ENCODE peak calls at places on chromosomes 3 and 15, in four cellular contexts. One of them, this sample, is unnamed.

GRCh38 chr3:106824856-106825255 is 552.4 kb upstream of the CCDC54 start:
- DNase-seq in PC-3: peak; percentile 77
- DNase-seq in vagina: no peak
- DNase-seq in Panc1: peak; percentile 13
- DNase-seq in this sample: peak; percentile 61

GRCh38 chr3:177135841-177136492 is 61.3 kb downstream of the TBL1XR1 start:
- DNase-seq in vagina: no peak
- DNase-seq in Panc1: no peak
- DNase-seq in PC-3: peak; percentile 24
- DNase-seq in this sample: no peak

GRCh38 chr3:138890555-138891187 is 55.9 kb upstream of the PIK3CB start:
- DNase-seq in vagina: no peak
- DNase-seq in Panc1: no peak
- DNase-seq in PC-3: no peak
- DNase-seq in this sample: no peak

GRCh38 chr3:52193059-52193458 is 4.9 kb upstream of the ALAS1 start:
- DNase-seq in Panc1: no peak
- DNase-seq in PC-3: peak; percentile 86
- DNase-seq in vagina: no peak
- DNase-seq in this sample: no peak

GRCh38 chr15:41506796-41507341 is 6.8 kb downstream of the LTK start:
- DNase-seq in Panc1: no peak
- DNase-seq in PC-3: peak; percentile 30
- DNase-seq in vagina: no peak
- DNase-seq in this sample: no peak

GRCh38 chr3:51942603-51943450 is 664 bp downstream of the PARP3 start:
- DNase-seq in PC-3: peak; percentile 70
- DNase-seq in Panc1: no peak
- DNase-seq in vagina: no peak
- DNase-seq in this sample: peak; percentile 90

GRCh38 chr3:131807822-131808221 is 227.0 kb downstream of the CPNE4 start:
- DNase-seq in Panc1: no peak
- DNase-seq in vagina: no peak
- DNase-seq in PC-3: no peak
- DNase-seq in this sample: no peak

GRCh38 chr3:32110233-32110760 is 3.9 kb downstream of the GPD1L start:
- DNase-seq in PC-3: peak; percentile 75
- DNase-seq in Panc1: no peak
- DNase-seq in vagina: no peak
- DNase-seq in this sample: no peak

GRCh38 chr3:108472011-108472591 is 38.3 kb downstream of the MYH15 start:
- DNase-seq in vagina: no peak
- DNase-seq in Panc1: peak; percentile 88
- DNase-seq in PC-3: peak; percentile 95
- DNase-seq in this sample: no peak

GRCh38 chr3:104359546-104359945 is 1007.2 kb upstream of the ALCAM start:
- DNase-seq in Panc1: no peak
- DNase-seq in PC-3: peak; percentile 59
- DNase-seq in vagina: no peak
- DNase-seq in this sample: no peak

GRCh38 chr3:21634112-21634511 is 116.9 kb downstream of the ZNF385D start:
- DNase-seq in Panc1: no peak
- DNase-seq in PC-3: no peak
- DNase-seq in vagina: no peak
- DNase-seq in this sample: no peak

GRCh38 chr15:44535509-44536297 is 1.2 kb upstream of the EIF3J start:
- DNase-seq in PC-3: peak; percentile 41
- DNase-seq in Panc1: no peak
- DNase-seq in vagina: no peak
- DNase-seq in this sample: peak; percentile 67

GRCh38 chr3:178519701-178520100 is 16.5 kb upstream of the KCNMB2 start:
- DNase-seq in vagina: no peak
- DNase-seq in Panc1: no peak
- DNase-seq in PC-3: no peak
- DNase-seq in this sample: no peak

GRCh38 chr3:149586871-149587270 is 71.0 kb downstream of the WWTR1 start:
- DNase-seq in PC-3: peak; percentile 97
- DNase-seq in Panc1: peak; percentile 88
- DNase-seq in vagina: no peak
- DNase-seq in this sample: no peak

GRCh38 chr15:38652998-38653397 is 88.4 kb upstream of the RASGRP1 start:
- DNase-seq in vagina: no peak
- DNase-seq in PC-3: no peak
- DNase-seq in Panc1: no peak
- DNase-seq in this sample: peak; percentile 66

GRCh38 chr15:65902373-65902772 is 33.1 kb downstream of the RAB11A start:
- DNase-seq in vagina: no peak
- DNase-seq in Panc1: no peak
- DNase-seq in PC-3: peak; percentile 89
- DNase-seq in this sample: peak; percentile 92

GRCh38 chr15:42693942-42694341 is 43.0 kb downstream of the CDAN1 start:
- DNase-seq in PC-3: no peak
- DNase-seq in Panc1: no peak
- DNase-seq in vagina: no peak
- DNase-seq in this sample: no peak

GRCh38 chr3:107710851-107711250 is 188.1 kb downstream of the BBX start:
- DNase-seq in PC-3: peak; percentile 27
- DNase-seq in vagina: no peak
- DNase-seq in Panc1: no peak
- DNase-seq in this sample: no peak

GRCh38 chr3:109188726-109189125 is 52.2 kb downstream of the C3orf85 start:
- DNase-seq in vagina: no peak
- DNase-seq in Panc1: no peak
- DNase-seq in PC-3: no peak
- DNase-seq in this sample: no peak

GRCh38 chr3:45153658-45154437 is 7.7 kb upstream of the CDCP1 start:
- DNase-seq in vagina: no peak
- DNase-seq in PC-3: no peak
- DNase-seq in Panc1: no peak
- DNase-seq in this sample: peak; percentile 21

GRCh38 chr3:105260385-105260784 is 106.3 kb upstream of the ALCAM start:
- DNase-seq in vagina: no peak
- DNase-seq in Panc1: no peak
- DNase-seq in PC-3: no peak
- DNase-seq in this sample: no peak

GRCh38 chr3:139558351-139559170 is 19.0 kb upstream of the RBP1 start:
- DNase-seq in Panc1: no peak
- DNase-seq in vagina: no peak
- DNase-seq in PC-3: peak; percentile 18
- DNase-seq in this sample: no peak

GRCh38 chr3:146218880-146219866 is 31.7 kb downstream of the PLSCR4 start:
- DNase-seq in PC-3: peak; percentile 70
- DNase-seq in Panc1: no peak
- DNase-seq in vagina: no peak
- DNase-seq in this sample: peak; percentile 72

GRCh38 chr3:102979682-102980378 is 545.0 kb downstream of the ZPLD1 start:
- DNase-seq in vagina: no peak
- DNase-seq in PC-3: peak; percentile 79
- DNase-seq in Panc1: no peak
- DNase-seq in this sample: no peak

GRCh38 chr15:76190070-76190564 is 121.2 kb downstream of the ETFA start:
- DNase-seq in vagina: no peak
- DNase-seq in Panc1: no peak
- DNase-seq in PC-3: no peak
- DNase-seq in this sample: no peak

GRCh38 chr15:76189106-76189505 is 122.2 kb downstream of the ETFA start:
- DNase-seq in vagina: no peak
- DNase-seq in Panc1: no peak
- DNase-seq in PC-3: no peak
- DNase-seq in this sample: no peak

GRCh38 chr15:76185716-76186115 is 125.6 kb downstream of the ETFA start:
- DNase-seq in vagina: no peak
- DNase-seq in PC-3: peak; percentile 74
- DNase-seq in Panc1: peak; percentile 38
- DNase-seq in this sample: peak; percentile 82

GRCh38 chr15:76184640-76185020 is 124.8 kb downstream of the TMEM266 start:
- DNase-seq in vagina: no peak
- DNase-seq in PC-3: no peak
- DNase-seq in Panc1: no peak
- DNase-seq in this sample: no peak

DNA sequence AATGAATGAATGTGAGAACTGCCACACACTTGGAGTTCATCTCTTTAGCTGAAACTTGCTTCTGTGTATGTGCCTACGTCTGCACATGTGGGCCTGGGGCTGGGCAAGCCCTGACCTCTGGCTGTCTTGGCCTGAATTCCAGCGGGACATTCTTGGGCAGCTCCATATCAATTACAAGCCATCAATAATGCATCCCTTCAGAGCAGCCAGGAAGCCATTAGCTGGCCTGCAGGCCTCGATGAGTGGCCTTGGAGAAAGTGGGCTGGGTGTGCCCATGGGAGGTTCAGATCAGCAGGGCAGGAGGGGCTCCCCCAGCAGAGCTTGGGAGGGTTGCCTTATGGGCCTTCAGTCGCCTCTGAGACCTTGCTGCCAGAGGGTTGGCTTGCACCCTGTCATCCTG is 124.1 kb downstream of the ETFA start:
- DNase-seq in Panc1: no peak
- DNase-seq in vagina: no peak
- DNase-seq in PC-3: no peak
- DNase-seq in this sample: no peak
- H3K4me1 ChIP-seq in Panc1: peaks cover 15% of the 10 kb centered on the region
- H3K4me1 ChIP-seq in vagina: peaks cover 27% of the 10 kb centered on the region
- H3K4me1 ChIP-seq in PC-3: peaks cover 16% of the 10 kb centered on the region
- H3K4me1 ChIP-seq in this sample: peaks cover 3% of the 10 kb centered on the region

DNA sequence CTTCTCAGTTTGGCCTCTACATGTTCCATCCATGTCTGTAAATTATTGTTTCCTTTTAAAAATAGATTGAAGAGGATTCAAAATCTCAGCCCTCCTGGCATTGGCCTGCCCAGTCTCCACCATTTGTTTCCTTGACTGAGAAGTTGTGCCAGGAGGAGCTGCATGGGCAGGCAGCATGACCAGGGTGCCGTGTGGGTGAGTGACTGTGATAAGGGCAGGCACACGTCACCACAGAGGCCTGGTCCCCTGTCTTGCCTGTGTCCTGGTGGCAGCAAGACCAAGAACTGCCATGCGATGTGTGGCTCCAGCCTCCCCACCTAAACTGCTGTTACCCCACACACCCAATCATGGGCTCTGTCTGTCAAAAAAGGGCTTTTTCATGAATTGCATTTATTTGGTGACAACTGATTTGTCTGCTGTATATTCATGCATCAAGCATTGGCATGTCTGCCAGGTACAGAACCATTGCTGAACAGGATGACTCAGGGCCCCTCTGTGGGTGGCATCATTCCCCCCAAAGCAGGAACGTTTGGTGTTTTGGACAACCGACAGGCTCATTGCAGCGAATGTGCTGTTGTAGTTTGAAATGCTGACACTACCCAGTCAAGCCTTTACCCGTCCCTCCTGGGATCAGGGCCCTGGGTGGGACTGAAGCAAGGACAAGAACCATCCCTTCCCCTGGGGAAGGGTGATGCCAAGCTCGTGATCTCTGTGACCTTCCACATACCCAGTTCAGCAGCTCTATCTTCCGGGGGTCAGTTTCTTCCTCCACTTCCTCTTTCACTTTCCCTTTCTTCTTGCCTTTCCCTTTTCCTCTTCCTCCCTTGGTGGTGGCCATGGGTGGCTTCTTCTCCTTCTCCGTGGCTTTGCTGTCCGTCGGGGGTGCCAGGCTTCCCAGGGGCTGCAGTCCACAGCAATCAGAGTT is 51.6 kb downstream of the TRPM1 start:
- DNase-seq in Panc1: no peak
- DNase-seq in vagina: no peak
- DNase-seq in PC-3: no peak
- DNase-seq in this sample: peak; percentile 49
- H3K4me3 ChIP-seq in Panc1: no peak overlapping the region
- H3K4me3 ChIP-seq in vagina: no peak overlapping the region
- H3K4me3 ChIP-seq in PC-3: no peak overlapping the region
- H3K4me3 ChIP-seq in this sample: no peak overlapping the region

GRCh38 chr3:128491071-128491899 is 1.7 kb downstream of the GATA2 start:
- DNase-seq in PC-3: peak; percentile 30
- DNase-seq in vagina: peak; percentile 87
- DNase-seq in Panc1: no peak
- DNase-seq in this sample: no peak

GRCh38 chr3:128488636-128488994 is 4.4 kb downstream of the GATA2 start:
- DNase-seq in vagina: no peak
- DNase-seq in PC-3: peak; percentile 42
- DNase-seq in Panc1: no peak
- DNase-seq in this sample: no peak

GRCh38 chr3:128488995-128489859 is 3.8 kb downstream of the GATA2 start:
- DNase-seq in vagina: no peak
- DNase-seq in Panc1: no peak
- DNase-seq in PC-3: peak; percentile 62
- DNase-seq in this sample: no peak

GRCh38 chr3:128490650-128491070 is 2.3 kb downstream of the GATA2 start:
- DNase-seq in vagina: no peak
- DNase-seq in PC-3: no peak
- DNase-seq in Panc1: no peak
- DNase-seq in this sample: no peak

GRCh38 chr3:128489860-128490649 is 2.9 kb downstream of the GATA2 start:
- DNase-seq in Panc1: no peak
- DNase-seq in vagina: peak; percentile 86
- DNase-seq in PC-3: peak; percentile 65
- DNase-seq in this sample: no peak
- H3K4me1 ChIP-seq in Panc1: peaks cover 25% of the 10 kb centered on the region
- H3K4me1 ChIP-seq in vagina: peaks cover 80% of the 10 kb centered on the region
- H3K4me1 ChIP-seq in PC-3: peaks cover 13% of the 10 kb centered on the region
- H3K4me1 ChIP-seq in this sample: no peaks in the 10 kb centered on the region

GRCh38 chr15:33150516-33150915 is 44.0 kb downstream of the FMN1 start:
- DNase-seq in Panc1: no peak
- DNase-seq in PC-3: no peak
- DNase-seq in vagina: no peak
- DNase-seq in this sample: no peak

GRCh38 chr15:33152502-33153109 is 41.9 kb downstream of the FMN1 start:
- DNase-seq in Panc1: no peak
- DNase-seq in PC-3: no peak
- DNase-seq in vagina: no peak
- DNase-seq in this sample: no peak

GRCh38 chr15:33149919-33150318 is 44.6 kb downstream of the FMN1 start:
- DNase-seq in vagina: no peak
- DNase-seq in Panc1: no peak
- DNase-seq in PC-3: peak; percentile 60
- DNase-seq in this sample: no peak

GRCh38 chr15:33153548-33153947 is 41.0 kb downstream of the FMN1 start:
- DNase-seq in vagina: no peak
- DNase-seq in Panc1: no peak
- DNase-seq in PC-3: no peak
- DNase-seq in this sample: no peak

DNA sequence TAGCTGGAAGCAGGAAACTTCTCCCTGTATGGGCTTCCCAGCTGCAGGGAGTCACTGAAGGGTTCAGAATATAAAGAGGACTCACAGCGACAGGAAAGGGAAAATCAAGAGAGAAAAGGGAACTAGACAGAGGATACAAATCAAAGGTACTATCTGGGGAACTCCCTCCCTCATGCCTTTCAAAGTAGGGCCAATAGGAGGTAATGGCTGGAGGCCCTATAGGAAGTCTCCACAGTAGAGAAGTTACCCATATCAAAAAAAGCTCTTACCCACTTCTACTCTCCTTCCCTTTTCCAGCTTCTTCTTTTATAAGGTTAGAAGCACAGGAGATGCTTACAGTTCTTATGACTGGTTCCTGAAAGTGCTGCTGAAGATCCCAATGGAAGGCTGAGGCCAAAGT is 43.5 kb downstream of the FMN1 start:
- DNase-seq in Panc1: no peak
- DNase-seq in vagina: no peak
- DNase-seq in PC-3: no peak
- DNase-seq in this sample: no peak
- H3K4me3 ChIP-seq in Panc1: peak overlapping the region; percentile 13
- H3K4me3 ChIP-seq in vagina: no peak overlapping the region
- H3K4me3 ChIP-seq in PC-3: no peak overlapping the region
- H3K4me3 ChIP-seq in this sample: no peak overlapping the region

GRCh38 chr15:74775894-74776293 is 6.0 kb upstream of the CSK start:
- DNase-seq in PC-3: no peak
- DNase-seq in Panc1: no peak
- DNase-seq in vagina: no peak
- DNase-seq in this sample: peak; percentile 57
- H3K4me1 ChIP-seq in PC-3: no peaks in the 10 kb centered on the region
- H3K4me1 ChIP-seq in Panc1: peaks cover 20% of the 10 kb centered on the region
- H3K4me1 ChIP-seq in vagina: peaks cover 42% of the 10 kb centered on the region
- H3K4me1 ChIP-seq in this sample: peaks cover 100% of the 10 kb centered on the region

This sample was measured in Karpas-422.